ENCODE peak calls at places on chromosomes 4 and X, in ten cellular contexts. B is gastrocnemius medialis, O is mammary epithelial cell, M is PC-3, V is K562, D is H1, J is tibial artery, X is heart left ventricle, A is GM12878, Y is lung. N is an unnamed sample.

GRCh38 chr4:52837716-52838558 is 24.2 kb upstream of the RASL11B start:
- DNase-seq in B (no peak), O (peak; percentile 97), M (peak; percentile 87), V (no peak), D (no peak), J (no peak), X (peak; percentile 22), A (no peak), Y (no peak), N (peak; percentile 96)

GRCh38 chr4:37464373-37464772 is 219.8 kb downstream of the NWD2 start:
- DNase-seq in B (no peak), O (no peak), M (no peak), V (no peak), D (no peak), J (no peak), X (no peak), A (no peak), Y (no peak), N (no peak)

GRCh38 chrX:39491548-39492297 is 606.0 kb downstream of the BCOR start:
- DNase-seq in B (no peak), O (no peak), M (no peak), V (peak; percentile 87), D (no peak), J (no peak), X (no peak), A (peak; percentile 58), Y (no peak), N (no peak)

GRCh38 chr4:73701116-73701515 is 39.3 kb upstream of the CXCL8 start:
- DNase-seq in B (no peak), O (peak; percentile 40), M (peak; percentile 63), V (no peak), D (no peak), J (no peak), X (no peak), A (no peak), Y (no peak), N (no peak)

GRCh38 chr4:108081251-108081650 is 87.5 kb downstream of the LEF1 start:
- DNase-seq in B (no peak), O (no peak), M (no peak), V (no peak), D (no peak), J (no peak), X (no peak), A (no peak), Y (no peak), N (no peak)

GRCh38 chr4:170083546-170083945 is 6.2 kb downstream of the AADAT start:
- DNase-seq in B (no peak), O (no peak), M (no peak), V (no peak), D (no peak), J (no peak), X (no peak), A (no peak), Y (no peak), N (no peak)

GRCh38 chr4:59655996-59656395 is 1544.1 kb upstream of the ADGRL3 start:
- DNase-seq in B (no peak), O (no peak), M (peak; percentile 64), V (no peak), D (no peak), J (no peak), X (no peak), A (no peak), Y (no peak), N (no peak)

GRCh38 chr4:177448850-177449249 is 6.6 kb upstream of the AGA start:
- DNase-seq in B (no peak), O (peak; percentile 48), M (no peak), V (no peak), D (no peak), J (no peak), X (no peak), A (no peak), Y (no peak), N (peak; percentile 59)

GRCh38 chr4:154406022-154406835 is 85.4 kb downstream of the DCHS2 start:
- DNase-seq in B (no peak), O (no peak), M (no peak), V (peak; percentile 30), D (no peak), J (no peak), X (no peak), A (no peak), Y (no peak), N (no peak)

GRCh38 chr4:16764622-16765021 is 133.8 kb downstream of the LDB2 start:
- DNase-seq in B (no peak), O (no peak), M (peak; percentile 19), V (no peak), D (no peak), J (no peak), X (no peak), A (no peak), Y (no peak), N (no peak)

GRCh38 chrX:39753296-39753996 is 344.3 kb downstream of the BCOR start:
- DNase-seq in B (no peak), O (peak; percentile 34), M (no peak), V (peak; percentile 46), D (no peak), J (no peak), X (no peak), A (no peak), Y (no peak), N (peak; percentile 44)

GRCh38 chr4:47827339-47828047 is 10.4 kb downstream of the CORIN start:
- DNase-seq in B (no peak), O (no peak), M (no peak), V (no peak), D (no peak), J (no peak), X (no peak), A (no peak), Y (no peak), N (no peak)

GRCh38 chr4:75525108-75525507 is 10.8 kb downstream of the THAP6 start:
- DNase-seq in B (no peak), O (no peak), M (no peak), V (no peak), D (no peak), J (no peak), X (no peak), A (no peak), Y (no peak), N (no peak)
- TF ChIP-seq CTCF in B (no peak), O (no peak), M (no peak), V (no peak), D (no peak), J (no peak), X (no peak), A (no peak), Y (no peak), N (no peak)

GRCh38 chrX:35015627-35016026 is 73.0 kb downstream of the FAM47B start:
- DNase-seq in B (no peak), O (no peak), M (no peak), V (no peak), D (no peak), J (no peak), X (no peak), A (no peak), Y (no peak), N (no peak)

GRCh38 chrX:35016051-35016450 is 73.5 kb downstream of the FAM47B start:
- DNase-seq in B (no peak), O (no peak), M (no peak), V (no peak), D (no peak), J (no peak), X (no peak), A (no peak), Y (no peak), N (no peak)
- H3K4me1 ChIP-seq in B (no peaks in the 10 kb centered on the region), O (no peaks in the 10 kb centered on the region), M (no peaks in the 10 kb centered on the region), V (no peaks in the 10 kb centered on the region), D (no peaks in the 10 kb centered on the region), J (no peaks in the 10 kb centered on the region), X (no peaks in the 10 kb centered on the region), A (no peaks in the 10 kb centered on the region), Y (no peaks in the 10 kb centered on the region), N (no peaks in the 10 kb centered on the region)

DNA sequence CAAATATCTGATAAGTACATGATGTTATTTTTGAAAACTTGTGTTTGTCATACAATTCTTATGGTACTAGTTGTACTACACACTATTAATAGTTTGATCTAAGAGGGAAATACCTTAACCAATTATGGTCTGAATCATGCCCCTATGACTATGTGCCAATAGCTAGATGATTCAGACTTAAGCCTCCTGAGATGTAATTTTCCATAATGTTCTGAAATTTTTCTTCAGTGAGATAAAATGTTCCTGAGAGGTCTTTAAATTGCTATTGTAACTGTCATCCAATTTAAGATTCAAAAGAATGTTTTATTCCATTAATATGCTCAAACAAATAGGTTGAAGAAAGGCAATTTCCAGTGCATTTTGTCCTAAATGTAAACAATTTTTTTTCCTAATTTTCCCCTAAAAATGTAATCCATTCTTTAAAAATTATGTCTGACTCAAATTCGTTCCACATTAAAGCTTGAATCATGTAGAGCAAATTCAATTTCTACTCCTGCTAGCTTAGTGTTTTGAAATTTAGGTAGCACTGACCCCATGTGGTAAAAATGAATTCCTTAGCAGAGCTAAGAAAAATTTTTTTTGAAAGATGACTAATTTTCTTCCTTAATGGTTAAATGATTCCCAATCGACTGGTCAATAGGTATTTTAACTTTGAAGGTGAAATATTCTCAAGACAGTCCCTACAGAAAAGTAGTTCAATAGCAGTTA is 49.1 kb downstream of the APOOL start:
- DNase-seq in B (no peak), O (peak; percentile 68), M (peak; percentile 68), V (no peak), D (no peak), J (no peak), X (no peak), A (no peak), Y (no peak), N (peak; percentile 57)
- TF ChIP-seq CTCF in B (no peak), O (peak; percentile 57), M (peak; percentile 52), V (no peak), D (no peak), J (peak; percentile 25), X (peak; percentile 39), A (peak; percentile 44), Y (no peak), N (peak; percentile 68)

DNA sequence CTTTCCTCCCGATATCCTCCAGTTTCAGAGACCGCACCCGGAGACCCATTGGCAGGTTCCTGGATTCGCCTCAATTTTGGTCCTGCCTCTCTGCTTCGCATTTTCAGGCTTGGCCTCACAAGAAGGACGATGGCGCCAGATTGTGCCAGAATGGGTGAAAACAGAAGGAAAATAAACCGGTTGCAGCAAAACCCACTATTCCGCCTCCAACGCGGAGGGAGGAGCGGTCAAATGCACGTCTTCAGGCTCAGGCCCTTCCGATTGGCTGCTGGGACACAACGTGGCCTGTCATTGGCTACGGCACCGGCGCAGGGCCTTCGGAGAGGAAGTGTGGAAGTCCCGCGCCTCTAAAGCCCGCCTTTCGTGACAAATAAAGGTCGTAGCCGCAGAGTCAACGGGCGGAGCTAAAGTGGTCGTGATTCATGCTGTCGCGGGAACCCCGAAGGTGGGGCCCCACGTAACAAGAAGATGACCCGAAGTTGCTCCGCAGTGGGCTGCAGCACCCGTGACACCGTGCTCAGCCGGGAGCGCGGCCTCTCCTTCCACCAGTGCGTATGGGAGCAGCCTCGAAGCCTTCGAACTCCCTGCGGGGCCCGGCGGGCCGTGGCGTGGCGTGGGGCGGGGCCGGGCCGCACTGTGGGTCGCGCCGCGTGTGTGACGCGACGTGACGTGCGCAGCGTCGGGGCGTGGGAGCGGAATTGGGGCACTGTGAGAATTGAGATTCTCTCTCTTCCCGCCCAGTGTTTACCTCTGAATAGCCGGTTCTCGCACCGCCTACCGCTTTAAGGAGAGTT is at the start of gene THAP9:
- DNase-seq in B (peak; percentile 99), O (peak; percentile 100), M (peak; percentile 98), V (peak; percentile 97), D (peak; percentile 89), J (peak; percentile 99), X (peak; percentile 99), A (peak; percentile 96), Y (peak; percentile 99), N (peak; percentile 98)
- H3K4me1 ChIP-seq in B (peaks cover 34% of the 10 kb centered on the region), O (peaks cover 2% of the 10 kb centered on the region), M (peaks cover 25% of the 10 kb centered on the region), V (peaks cover 11% of the 10 kb centered on the region), D (no peaks in the 10 kb centered on the region), J (peaks cover 23% of the 10 kb centered on the region), X (no peaks in the 10 kb centered on the region), A (peaks cover 7% of the 10 kb centered on the region), Y (peaks cover 3% of the 10 kb centered on the region), N (peaks cover 26% of the 10 kb centered on the region)

GRCh38 chr4:6907658-6908191 is 1.9 kb upstream of the TBC1D14 start:
- DNase-seq in B (no peak), O (no peak), M (peak; percentile 32), V (no peak), D (no peak), J (no peak), X (no peak), A (no peak), Y (no peak), N (no peak)
- TF ChIP-seq CTCF in B (peak; percentile 26), O (peak; percentile 71), M (peak; percentile 52), V (peak; percentile 47), D (peak; percentile 60), J (no peak), X (peak; percentile 44), A (peak; percentile 61), Y (peak; percentile 16), N (peak; percentile 64)

N was measured in foreskin keratinocyte.